ENCODE peak calls at places on chromosomes 5 and 9, in ten cellular contexts. D, F, K, S, Z, P, B, R, I and W are unnamed samples.
A peak's percentile ranks its signal among the peaks of the same experiment; 100 is the strongest.

GRCh38 chr5:9343146-9343850 is 202.6 kb downstream of the SEMA5A start:
- DNase-seq in D (no peak), K (no peak), B (peak; percentile 73), Z (no peak), P (peak; percentile 61), F (peak; percentile 45), S (no peak), I (no peak), R (no peak), W (no peak)

GRCh38 chr9:130689937-130690700 is 3.5 kb upstream of the EXOSC2 start:
- DNase-seq in D (no peak), K (peak; percentile 100), B (peak; percentile 98), I (no peak), F (peak; percentile 94), R (peak; percentile 15), S (peak; percentile 81), P (peak; percentile 96), Z (peak; percentile 76), W (peak; percentile 81)

GRCh38 chr5:143992461-143992860 is 178.0 kb downstream of the YIPF5 start:
- DNase-seq in Z (no peak), D (no peak), K (no peak), I (no peak), R (no peak), F (no peak), P (no peak), B (no peak), S (no peak), W (no peak)

GRCh38 chr9:84301851-84302250 is 38.7 kb downstream of the SLC28A3 start:
- DNase-seq in S (no peak), K (no peak), R (no peak), D (no peak), Z (no peak), B (peak; percentile 70), F (peak; percentile 67), P (peak; percentile 65), I (no peak), W (no peak)

GRCh38 chr9:128286435-128286834 is 10.4 kb downstream of the SWI5 start:
- DNase-seq in B (peak; percentile 68), S (no peak), Z (peak; percentile 86), R (peak; percentile 54), I (peak; percentile 56), F (no peak), D (no peak), P (no peak), K (no peak), W (no peak)

GRCh38 chr5:103467831-103468230 is 94.8 kb downstream of the NUDT12 start:
- DNase-seq in P (no peak), Z (no peak), I (no peak), S (no peak), F (no peak), D (no peak), R (no peak), B (no peak), K (no peak), W (no peak)

GRCh38 chr5:169037478-169037877 is 263.5 kb downstream of the SLIT3 start:
- DNase-seq in F (no peak), D (no peak), I (no peak), P (no peak), R (no peak), B (no peak), Z (no peak), S (no peak), K (no peak), W (no peak)

GRCh38 chr5:160353379-160353778 is 17.0 kb downstream of the C1QTNF2 start:
- DNase-seq in B (peak; percentile 19), D (no peak), P (no peak), S (peak; percentile 50), K (no peak), I (peak; percentile 46), F (no peak), R (no peak), Z (peak; percentile 68), W (peak; percentile 80)

GRCh38 chr9:30075451-30076199 is 2308.8 kb upstream of the ACO1 start:
- DNase-seq in Z (no peak), K (no peak), F (peak; percentile 4), B (no peak), S (no peak), R (no peak), D (no peak), P (no peak), I (no peak), W (no peak)

GRCh38 chr5:78009937-78010527 is 233.9 kb upstream of the TBCA start:
- DNase-seq in B (peak; percentile 90), P (peak; percentile 93), S (no peak), Z (no peak), K (no peak), R (no peak), F (peak; percentile 80), I (no peak), D (no peak), W (no peak)

GRCh38 chr9:127903557-127904475 is 4.4 kb upstream of the ST6GALNAC6 start:
- DNase-seq in P (no peak), I (peak; percentile 81), D (peak; percentile 33), R (no peak), S (peak; percentile 83), K (peak; percentile 52), B (no peak), F (no peak), Z (no peak), W (peak; percentile 89)

GRCh38 chr9:4027616-4028015 is 272.3 kb downstream of the GLIS3 start:
- DNase-seq in K (no peak), R (no peak), D (no peak), B (no peak), P (no peak), S (no peak), I (no peak), F (no peak), Z (no peak), W (no peak)

GRCh38 chr5:1445313-1445894 is at the start of gene SLC6A3:
- DNase-seq in R (no peak), D (no peak), F (no peak), B (peak; percentile 9), I (peak; percentile 29), K (peak; percentile 28), P (no peak), S (no peak), Z (no peak), W (no peak)

GRCh38 chr5:139849501-139849900 is 53.9 kb downstream of the PSD2 start:
- DNase-seq in S (no peak), R (no peak), P (no peak), K (no peak), Z (no peak), B (no peak), F (no peak), D (no peak), I (no peak), W (no peak)

GRCh38 chr9:127991017-127991756 is 10.4 kb upstream of the EEIG1 start:
- DNase-seq in I (no peak), Z (no peak), B (no peak), S (no peak), K (peak; percentile 98), F (no peak), P (no peak), R (no peak), D (no peak), W (no peak)

GRCh38 chr9:90805006-90805993 is 3.7 kb downstream of the SYK start:
- DNase-seq in B (no peak), D (no peak), I (no peak), S (no peak), K (peak; percentile 37), F (no peak), Z (no peak), R (no peak), P (no peak), W (no peak)

GRCh38 chr9:108081112-108081511 is 591.5 kb upstream of the KLF4 start:
- DNase-seq in K (no peak), S (no peak), P (no peak), D (no peak), Z (no peak), B (no peak), I (no peak), F (no peak), R (no peak), W (no peak)

GRCh38 chr9:135339378-135339973 is 140.1 kb upstream of the PPP1R26 start:
- DNase-seq in F (no peak), R (no peak), S (no peak), B (no peak), K (no peak), I (no peak), Z (no peak), P (no peak), D (no peak), W (no peak)

GRCh38 chr5:158287643-158288228 is 428.8 kb upstream of the CLINT1 start:
- DNase-seq in P (peak; percentile 58), K (no peak), R (no peak), F (peak; percentile 75), S (no peak), B (peak; percentile 82), D (no peak), Z (no peak), I (no peak), W (no peak)

GRCh38 chr5:78813906-78814518 is 165.4 kb upstream of the LHFPL2 start:
- DNase-seq in B (no peak), I (no peak), R (no peak), D (no peak), F (no peak), S (no peak), Z (no peak), K (no peak), P (no peak), W (no peak)

GRCh38 chr9:127965953-127966352 is 14.8 kb downstream of the EEIG1 start:
- DNase-seq in D (no peak), B (no peak), I (no peak), P (no peak), K (no peak), R (no peak), S (no peak), Z (no peak), F (no peak), W (no peak)

GRCh38 chr5:139877129-139877597 is 81.6 kb downstream of the PSD2 start:
- DNase-seq in D (no peak), I (no peak), S (no peak), Z (no peak), P (no peak), R (no peak), F (no peak), B (no peak), K (no peak), W (no peak)

GRCh38 chr9:115022760-115023434 is 92.5 kb upstream of the TNFSF8 start:
- DNase-seq in P (peak; percentile 64), B (peak; percentile 62), Z (no peak), I (no peak), K (no peak), R (no peak), D (no peak), S (no peak), F (peak; percentile 79), W (no peak)

GRCh38 chr9:588952-589351 is 252.5 kb upstream of the DMRT1 start:
- DNase-seq in Z (no peak), K (no peak), R (no peak), B (no peak), F (no peak), I (no peak), S (no peak), P (no peak), D (no peak), W (no peak)

GRCh38 chr5:33929925-33930690 is 6.1 kb upstream of the RXFP3 start:
- DNase-seq in R (no peak), F (no peak), S (no peak), B (no peak), Z (no peak), P (no peak), I (no peak), D (no peak), K (no peak), W (no peak)

GRCh38 chr5:150065346-150065745 is 21.0 kb downstream of the CSF1R start:
- DNase-seq in R (no peak), B (peak; percentile 38), K (no peak), P (peak; percentile 81), D (no peak), I (peak; percentile 44), F (peak; percentile 79), S (no peak), Z (peak; percentile 38), W (no peak)

GRCh38 chr9:98783518-98784226 is 12.7 kb downstream of the ANKS6 start:
- DNase-seq in B (no peak), I (no peak), R (no peak), F (no peak), K (no peak), P (no peak), Z (no peak), D (no peak), S (no peak), W (no peak)

GRCh38 chr9:92715488-92716231 is 45.7 kb upstream of the IPPK start:
- DNase-seq in Z (no peak), R (no peak), P (no peak), S (peak; percentile 70), D (no peak), K (no peak), B (no peak), F (no peak), I (peak; percentile 66), W (peak; percentile 71)